ENCODE peak calls at places on chromosomes 13 and 19, in eight cellular contexts. F is NCI-H524, K is T-helper 1 cell, D is kidney tubule cell, G is HL-60, R is COR-L47, I is NCI-H460, E is GM04503. J is an unnamed sample.

GRCh38 chr13:108322206-108322824 is 52.8 kb downstream of the TNFSF13B start:
- DNase-seq in F (peak; percentile 57), K (no peak), D (peak; percentile 50), G (peak; percentile 49), R (peak; percentile 39), I (peak; percentile 37), E (no peak), J (peak; percentile 10)

GRCh38 chr13:28239374-28239773 is 101.0 kb downstream of the PAN3 start:
- DNase-seq in F (no peak), K (no peak), D (no peak), G (no peak), R (no peak), I (no peak), E (peak; percentile 8), J (no peak)

GRCh38 chr19:38952395-38953165 is 21.8 kb downstream of the MRPS12 start:
- DNase-seq in F (peak; percentile 76), K (no peak), D (peak; percentile 90), G (peak; percentile 62), R (peak; percentile 12), I (peak; percentile 63), E (no peak), J (no peak)

GRCh38 chr19:18464646-18465045 is 26.7 kb upstream of the ISYNA1 start:
- DNase-seq in F (no peak), K (no peak), D (no peak), G (no peak), R (peak; percentile 94), I (no peak), E (peak; percentile 85), J (peak; percentile 75)

GRCh38 chr13:99322297-99323103 is 15.3 kb upstream of the GPR183 start:
- DNase-seq in F (no peak), K (peak; percentile 41), D (peak; percentile 50), G (no peak), R (no peak), I (no peak), E (peak; percentile 74), J (peak; percentile 67)

GRCh38 chr13:111908391-111908790 is 158.6 kb upstream of the SOX1 start:
- DNase-seq in F (no peak), K (no peak), D (no peak), G (no peak), R (no peak), I (no peak), E (no peak), J (no peak)

GRCh38 chr19:10408511-10409291 is 5.4 kb upstream of the CDC37 start:
- DNase-seq in F (peak; percentile 92), K (peak; percentile 33), D (no peak), G (peak; percentile 55), R (no peak), I (no peak), E (no peak), J (no peak)

GRCh38 chr13:49319555-49320350 is 72.0 kb downstream of the CDADC1 start:
- DNase-seq in F (no peak), K (no peak), D (no peak), G (no peak), R (no peak), I (no peak), E (peak; percentile 48), J (peak; percentile 40)

GRCh38 chr13:80009760-80010159 is 331.2 kb downstream of the SPRY2 start:
- DNase-seq in F (no peak), K (no peak), D (no peak), G (no peak), R (no peak), I (no peak), E (no peak), J (no peak)

J was measured in GM04504.